ENCODE peak calls at places on chromosomes 4 and X, in eight cellular contexts. W is GM06990, E is cardiac fibroblast, Y is skeletal muscle cell, Z is astrocyte of the spinal cord, C is IMR-90, V is transverse colon, J is adrenal gland. X is an unnamed sample.

GRCh38 chrX:31199051-31199769 is 127.4 kb upstream of the FTHL17 start:
- DNase-seq in Y (peak; percentile 18), Z (no peak), C (no peak), J (peak; percentile 53), W (no peak), E (no peak), V (no peak), X (no peak)

GRCh38 chrX:23660766-23661132 is 6.5 kb upstream of the PRDX4 start:
- DNase-seq in C (no peak), W (no peak), V (no peak), Z (no peak), E (no peak), J (no peak), Y (no peak), X (no peak)

GRCh38 chr4:8732681-8733243 is 138.9 kb downstream of the HMX1 start:
- DNase-seq in E (no peak), C (no peak), Z (no peak), W (no peak), Y (no peak), J (no peak), V (no peak), X (no peak)

GRCh38 chr4:113847710-113848109 is 86.2 kb upstream of the CAMK2D start:
- DNase-seq in W (no peak), E (no peak), J (no peak), Z (no peak), V (no peak), Y (no peak), C (no peak), X (no peak)

GRCh38 chr4:153901220-153901619 is 112.3 kb upstream of the SFRP2 start:
- DNase-seq in C (no peak), V (no peak), Y (no peak), E (no peak), Z (no peak), J (no peak), W (no peak), X (no peak)

GRCh38 chrX:41802958-41803357 is 79.0 kb downstream of the GPR82 start:
- DNase-seq in W (no peak), C (no peak), Z (no peak), J (no peak), E (peak; percentile 26), V (no peak), Y (no peak), X (no peak)

GRCh38 chr4:169385356-169385755 is 114.6 kb upstream of the SH3RF1 start:
- DNase-seq in V (no peak), E (peak; percentile 55), Z (peak; percentile 35), Y (peak; percentile 49), W (no peak), C (peak; percentile 87), J (no peak), X (no peak)

GRCh38 chrX:81201692-81202412 is at the start of the genes HMGN5 and SH3BGRL:
- DNase-seq in J (peak; percentile 88), W (peak; percentile 69), V (peak; percentile 83), Y (peak; percentile 69), Z (peak; percentile 91), E (peak; percentile 89), C (peak; percentile 88), X (peak; percentile 78)

GRCh38 chrX:138748480-138748879 is 37.0 kb upstream of the FGF13 start:
- DNase-seq in W (no peak), Z (peak; percentile 22), J (no peak), C (peak; percentile 6), Y (no peak), V (no peak), E (peak; percentile 18), X (peak; percentile 11)

GRCh38 chrX:53003111-53003510 is 44.8 kb upstream of the FAM156A start:
- DNase-seq in Z (no peak), V (no peak), E (peak; percentile 25), J (no peak), C (no peak), W (no peak), Y (no peak), X (no peak)

GRCh38 chrX:53004038-53004437 is 44.6 kb upstream of the GPR173 start:
- DNase-seq in C (no peak), V (no peak), Z (no peak), E (no peak), W (no peak), Y (no peak), J (no peak), X (no peak)

GRCh38 chrX:52995974-52996304 is 37.6 kb upstream of the FAM156A start:
- DNase-seq in Y (no peak), C (no peak), Z (no peak), J (no peak), E (no peak), V (no peak), W (peak; percentile 22), X (no peak)

GRCh38 chrX:53001958-53002357 is 43.6 kb upstream of the FAM156A start:
- DNase-seq in Z (no peak), E (no peak), J (no peak), V (no peak), W (no peak), C (no peak), Y (no peak), X (no peak)

DNA sequence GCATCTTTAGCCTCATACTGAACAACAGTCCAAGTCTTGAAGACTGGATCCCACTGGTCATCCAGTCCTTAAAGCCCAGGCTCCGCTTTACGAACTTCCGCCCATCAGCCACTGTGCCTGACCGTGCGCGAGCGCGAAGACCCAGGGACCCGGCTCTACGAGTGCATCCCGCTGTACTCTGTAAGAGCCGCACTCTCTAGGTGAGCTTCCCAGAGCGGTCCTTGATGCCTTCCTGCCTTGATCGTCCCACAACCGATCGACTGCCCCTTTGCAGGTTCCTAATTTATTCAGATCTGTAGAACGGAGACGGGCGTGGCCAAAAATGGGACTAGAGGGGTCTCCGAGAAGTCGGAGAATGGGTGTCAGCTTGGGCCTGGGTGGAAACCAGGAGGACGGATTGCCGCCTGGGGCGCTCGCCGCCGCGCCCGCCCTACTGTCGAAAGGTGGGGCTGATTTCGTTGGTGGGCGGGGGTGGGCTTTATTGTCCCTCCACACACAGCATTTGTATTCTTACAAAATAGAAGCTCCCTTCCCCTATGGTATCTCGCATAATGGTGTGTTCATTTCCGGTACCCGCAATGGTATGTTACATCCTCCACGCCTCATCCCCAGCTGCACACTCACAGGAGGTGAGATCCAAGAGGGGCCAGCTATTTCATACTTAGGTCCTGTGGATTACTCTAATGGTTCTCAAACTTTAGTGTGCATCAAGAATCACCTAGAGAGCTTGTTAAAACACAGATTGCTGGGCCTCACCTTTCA is 42.3 kb upstream of the FAM156A start:
- DNase-seq in Y (no peak), Z (no peak), V (no peak), W (no peak), E (peak; percentile 46), J (no peak), C (no peak), X (no peak)
- H3K4me3 ChIP-seq in Y (no peak overlapping the region), Z (no peak overlapping the region), V (no peak overlapping the region), W (no peak overlapping the region), E (no peak overlapping the region), J (no peak overlapping the region), C (no peak overlapping the region), X (no peak overlapping the region)

DNA sequence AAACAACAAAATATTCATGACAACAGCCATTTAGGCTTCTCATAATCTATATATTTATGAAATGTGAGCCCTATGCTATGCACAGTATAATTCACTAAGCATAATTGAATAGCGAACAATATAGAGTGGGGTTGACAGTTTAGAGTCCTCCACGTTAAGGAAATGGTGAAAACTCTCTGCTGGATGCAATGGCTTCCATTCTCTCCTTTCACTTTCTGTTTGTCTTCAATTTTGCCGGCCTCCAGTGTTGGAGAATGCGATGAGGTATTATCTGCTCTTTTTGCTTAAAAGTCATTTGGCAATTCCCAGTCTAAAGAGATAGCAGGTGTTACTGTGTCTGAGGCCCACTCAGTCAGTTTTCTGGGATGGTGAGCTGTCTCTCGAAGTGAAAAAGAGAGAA is 52.1 kb downstream of the NPY5R start:
- DNase-seq in E (peak; percentile 18), J (no peak), V (no peak), W (no peak), C (no peak), Y (no peak), Z (no peak), X (no peak)
- H3K4me3 ChIP-seq in E (peak overlapping the region; percentile 39), J (no peak overlapping the region), V (no peak overlapping the region), W (no peak overlapping the region), C (peak overlapping the region; percentile 47), Y (no peak overlapping the region), Z (no peak overlapping the region), X (no peak overlapping the region)

GRCh38 chrX:147914609-147915008 is 2.9 kb downstream of the FMR1 start:
- DNase-seq in W (no peak), E (no peak), V (no peak), Z (no peak), C (no peak), Y (no peak), J (no peak), X (no peak)

GRCh38 chrX:147916375-147916968 is 4.8 kb downstream of the FMR1 start:
- DNase-seq in E (no peak), J (no peak), V (no peak), Z (no peak), C (no peak), Y (no peak), W (no peak), X (no peak)

GRCh38 chrX:147920161-147920666 is 8.5 kb downstream of the FMR1 start:
- DNase-seq in C (no peak), Z (no peak), W (no peak), J (no peak), E (no peak), V (no peak), Y (no peak), X (no peak)

GRCh38 chrX:147913570-147913969 is 1.9 kb downstream of the FMR1 start:
- DNase-seq in V (no peak), Z (no peak), J (no peak), C (no peak), Y (no peak), E (no peak), W (no peak), X (no peak)

DNA sequence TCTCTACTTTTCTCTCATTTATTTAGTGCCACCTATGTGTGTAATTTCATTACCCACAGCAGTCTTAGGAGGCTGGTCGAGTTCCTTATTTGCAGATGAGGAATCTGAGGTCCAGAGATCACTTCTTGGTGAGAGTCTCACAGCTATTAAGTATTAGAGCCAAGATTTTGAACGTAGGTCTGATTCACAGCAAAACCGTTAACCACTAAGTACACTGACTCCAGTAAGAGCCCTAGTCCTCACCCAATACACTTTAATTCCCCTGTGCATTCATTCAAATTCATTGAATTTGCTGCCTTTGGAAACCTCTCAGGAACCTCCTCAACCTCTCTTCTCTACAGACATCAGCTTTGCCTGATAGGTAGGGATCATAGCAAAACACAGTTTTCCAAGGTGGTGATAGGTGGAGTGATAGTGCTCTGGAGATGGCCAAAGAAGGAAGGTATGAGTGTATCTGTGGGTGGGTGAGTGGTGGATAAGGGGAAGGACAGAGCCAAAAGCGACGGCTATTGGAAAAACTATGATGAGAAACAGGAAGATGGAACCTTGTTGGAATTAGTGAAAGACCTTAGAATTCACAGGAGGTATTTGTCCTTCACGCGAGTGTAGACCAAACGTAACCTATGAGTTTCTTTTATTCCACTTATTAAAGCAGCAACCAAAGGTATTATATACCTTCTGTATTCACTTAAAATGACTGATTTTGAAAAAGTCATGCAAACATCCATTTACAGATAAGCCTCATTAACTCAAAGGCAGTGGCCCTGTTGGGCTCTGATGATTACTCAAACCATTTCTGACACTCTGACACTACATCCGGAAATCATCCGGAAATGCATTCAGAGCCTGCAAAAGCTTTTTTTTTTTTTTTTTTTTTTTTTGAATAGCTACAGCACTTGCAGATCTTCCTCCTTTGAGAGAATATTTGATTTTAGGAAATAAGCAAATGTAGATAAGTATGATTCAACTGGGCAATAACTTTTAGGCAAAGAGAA is 6.3 kb downstream of the FMR1 start:
- DNase-seq in Y (no peak), C (peak; percentile 4), V (no peak), W (peak; percentile 10), Z (peak; percentile 48), E (peak; percentile 46), J (no peak), X (no peak)
- H3K4me3 ChIP-seq in Y (no peak overlapping the region), C (no peak overlapping the region), V (no peak overlapping the region), W (peak overlapping the region; percentile 20), Z (no peak overlapping the region), E (no peak overlapping the region), J (no peak overlapping the region), X (no peak overlapping the region)

GRCh38 chrX:153055827-153056748 is at the start of gene PNMA3:
- DNase-seq in V (no peak), E (no peak), Y (no peak), J (no peak), Z (no peak), C (no peak), W (no peak), X (no peak)
- H3K4me3 ChIP-seq in V (no peak within 1 kb of the TSS), E (no peak within 1 kb of the TSS), Y (peak within 1 kb of the TSS; percentile 25), J (no peak within 1 kb of the TSS), Z (no peak within 1 kb of the TSS), C (no peak within 1 kb of the TSS), W (no peak within 1 kb of the TSS), X (no peak within 1 kb of the TSS)